ENCODE peak calls at places on chromosome 19, in four cellular contexts. I is HepG2, D is H1, Y is GM12878. H is an unnamed sample. For H3K36me3, the result is how much of the 10 kb centered on the place peaks cover.

GRCh38 chr19:54035215-54036178 is 28.2 kb downstream of the VSTM1 start:
- DNase-seq in Y (no peak), I (no peak), D (no peak), H (peak)

GRCh38 chr19:51709575-51709974 is 14.2 kb downstream of the HAS1 start:
- DNase-seq in D (no peak), I (no peak), Y (no peak), H (no peak)

GRCh38 chr19:51166846-51167490 is 24.9 kb downstream of the SIGLEC7 start:
- DNase-seq in I (no peak), D (no peak), Y (no peak), H (no peak)

GRCh38 chr19:44808463-44809371 is at the start of gene BCAM:
- DNase-seq in I (peak), Y (no peak), D (no peak), H (no peak)

GRCh38 chr19:28898279-28898678 is 314.7 kb downstream of the UQCRFS1 start:
- DNase-seq in I (no peak), Y (no peak), D (no peak), H (no peak)

GRCh38 chr19:35533822-35534521 is 716 bp downstream of the GAPDHS start:
- DNase-seq in Y (no peak), D (no peak), I (peak), H (no peak)

GRCh38 chr19:49427855-49428546 is 2.8 kb downstream of the GFY start:
- DNase-seq in Y (no peak), D (no peak), I (no peak), H (no peak)

GRCh38 chr19:13556552-13556951 is 50.3 kb upstream of the CACNA1A start:
- DNase-seq in I (no peak), Y (no peak), D (no peak), H (no peak)

GRCh38 chr19:49387936-49388372 is at the start of gene KASH5:
- DNase-seq in I (no peak), Y (no peak), D (no peak), H (peak)

GRCh38 chr19:11485245-11485837 is 4.5 kb upstream of the ELAVL3 start:
- DNase-seq in I (no peak), D (no peak), Y (no peak), H (no peak)

GRCh38 chr19:21694171-21694906 is 73.0 kb downstream of the ZNF100 start:
- DNase-seq in D (no peak), I (no peak), Y (no peak), H (no peak)

GRCh38 chr19:55544776-55545439 is 435 bp downstream of the SBK3 start:
- DNase-seq in Y (no peak), I (peak), D (no peak), H (no peak)

GRCh38 chr19:6416658-6417405 is 7.8 kb downstream of the KHSRP start:
- DNase-seq in Y (no peak), D (no peak), I (no peak), H (no peak)

GRCh38 chr19:38721977-38722773 is 22.1 kb downstream of the CAPN12 start:
- DNase-seq in D (no peak), I (peak), Y (no peak), H (no peak)

GRCh38 chr19:10158071-10158470 is 36.7 kb downstream of the DNMT1 start:
- DNase-seq in D (no peak), I (no peak), Y (no peak), H (no peak)

GRCh38 chr19:12880551-12881171 is 588 bp downstream of the DNASE2 start:
- DNase-seq in Y (no peak), D (no peak), I (no peak), H (no peak)

GRCh38 chr19:29587518-29587986 is 18.5 kb upstream of the POP4 start:
- DNase-seq in D (no peak), I (no peak), Y (peak), H (no peak)

GRCh38 chr19:45152504-45153338 is 8.1 kb downstream of the NKPD1 start:
- DNase-seq in I (no peak), Y (no peak), D (no peak), H (no peak)

GRCh38 chr19:3275068-3275582 is 50.7 kb downstream of the CELF5 start:
- DNase-seq in I (peak), Y (no peak), D (peak), H (peak)

GRCh38 chr19:13430790-13431582 is 75.3 kb downstream of the CACNA1A start:
- DNase-seq in I (peak), Y (no peak), D (no peak), H (peak)

GRCh38 chr19:38662508-38663155 is 15.2 kb downstream of the ACTN4 start:
- DNase-seq in Y (no peak), D (no peak), I (no peak), H (no peak)

DNA sequence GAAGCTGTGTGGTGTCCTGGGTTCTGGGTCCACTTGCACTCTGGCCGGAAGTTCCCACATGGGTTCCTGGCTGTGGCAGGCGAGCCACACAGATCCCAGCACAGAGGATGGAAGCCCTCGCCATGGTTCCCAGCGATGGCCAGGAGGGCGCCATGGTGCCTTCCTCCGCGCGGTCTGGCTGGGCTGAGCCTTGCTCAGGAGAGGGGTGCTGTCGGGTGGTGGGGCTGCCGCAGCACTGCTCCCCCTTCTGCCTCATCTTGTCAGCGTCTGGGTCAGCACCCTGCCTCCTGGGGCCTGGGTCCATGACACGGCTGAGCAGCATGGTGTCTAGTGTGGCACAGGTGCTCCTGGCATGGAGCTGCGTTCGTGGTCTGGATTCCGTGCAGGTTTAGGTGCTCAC is 33.5 kb downstream of the DOT1L start:
- DNase-seq in D (no peak), Y (no peak), I (no peak), H (no peak)
- TF ChIP-seq SUZ12 in D (no peak), Y (no peak), I (no peak), H (no peak)

DNA sequence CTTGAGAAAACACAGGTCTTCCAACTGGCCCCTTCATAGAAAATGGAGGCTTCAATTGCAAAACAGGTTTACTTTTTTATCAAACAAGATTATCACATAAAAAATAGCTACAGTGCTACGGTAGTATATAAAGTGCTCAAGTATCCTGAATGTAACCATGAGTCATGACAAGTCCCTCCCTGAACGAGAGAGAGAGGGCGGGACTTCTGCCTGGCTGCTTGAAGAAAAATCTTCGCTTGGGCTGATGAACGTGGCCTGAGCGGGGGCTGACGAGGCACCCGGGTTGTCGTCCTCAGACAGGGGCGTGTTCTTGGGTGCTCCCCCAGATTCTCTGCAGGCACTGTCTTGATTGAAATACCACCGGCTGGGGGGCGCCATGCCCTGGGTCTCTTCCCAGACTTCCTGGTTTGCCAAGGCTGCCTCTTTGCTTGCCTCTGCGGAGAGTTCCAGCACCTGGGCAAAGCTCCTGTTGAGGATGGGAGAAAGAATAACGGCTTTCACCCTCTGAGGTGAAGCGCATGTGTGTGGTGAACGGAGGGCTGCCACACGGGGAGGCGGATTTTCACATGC is 23.2 kb upstream of the CPAMD8 start:
- DNase-seq in Y (no peak), D (no peak), I (no peak), H (no peak)
- H3K36me3 ChIP-seq in Y (under half), D (under half), I (under half), H (half or more)

GRCh38 chr19:1154731-1155351 is 19.2 kb downstream of the SBNO2 start:
- DNase-seq in D (no peak), I (peak), Y (no peak), H (no peak)
- TF ChIP-seq ZNF274 in D (no peak), I (no peak), Y (no peak), H (no peak)

DNA sequence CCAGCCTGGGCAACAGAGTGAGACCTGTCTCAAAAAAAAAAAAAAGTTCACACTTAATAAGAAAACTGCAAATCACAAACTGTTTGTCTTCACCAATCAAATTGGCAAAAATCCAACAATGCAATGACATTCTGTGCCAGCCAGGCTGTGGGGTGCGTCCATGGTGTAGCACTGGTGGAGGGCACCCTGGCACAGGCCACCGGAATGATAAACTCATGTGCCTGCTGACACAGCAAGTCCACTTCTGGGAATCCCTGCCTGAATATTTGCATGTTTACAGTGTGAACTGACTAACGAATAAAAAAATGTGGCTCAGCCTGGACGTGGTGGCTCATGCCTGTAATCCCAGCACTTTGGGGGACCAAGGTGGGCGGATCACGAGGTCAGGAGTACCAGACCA is 1.6 kb upstream of the LRRC25 start:
- DNase-seq in I (no peak), Y (no peak), D (no peak), H (no peak)
- TF ChIP-seq SUZ12 in I (no peak), Y (no peak), D (no peak), H (no peak)

DNA sequence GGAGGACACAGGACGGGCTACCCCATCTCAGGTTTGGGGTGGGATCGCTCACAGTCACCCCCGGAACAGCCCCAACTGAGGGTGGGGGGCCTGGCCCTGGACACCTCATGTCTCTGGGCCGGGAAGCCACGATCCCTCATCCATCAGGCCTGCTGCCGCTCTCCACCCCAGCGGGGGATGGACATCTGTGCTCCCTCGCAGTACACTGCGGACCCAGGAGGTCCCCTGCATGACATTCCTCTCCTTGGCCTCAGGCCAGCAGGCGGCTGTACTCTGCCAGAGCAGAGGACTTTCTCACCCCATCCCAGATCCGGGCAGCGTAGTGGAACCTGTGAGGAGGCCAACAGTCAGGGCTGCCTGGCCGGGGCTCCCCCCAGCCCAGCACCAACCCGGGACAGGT is 15.5 kb downstream of the IRGC start:
- DNase-seq in Y (no peak), D (no peak), I (no peak), H (no peak)
- H3K36me3 ChIP-seq in Y (under half), D (under half), I (under half), H (half or more)

GRCh38 chr19:33055718-33056117 is 9.0 kb downstream of the RHPN2 start:
- DNase-seq in I (no peak), Y (no peak), D (no peak), H (no peak)
- TF ChIP-seq ZNF274 in I (no peak), Y (no peak), D (no peak), H (no peak)

GRCh38 chr19:41533691-41534090 is 42.3 kb upstream of the CEACAM21 start:
- DNase-seq in Y (no peak), I (no peak), D (no peak), H (no peak)

GRCh38 chr19:41530184-41530534 is 45.8 kb upstream of the CEACAM21 start:
- DNase-seq in D (no peak), Y (no peak), I (no peak), H (no peak)

GRCh38 chr19:41532526-41532925 is 43.4 kb upstream of the CEACAM21 start:
- DNase-seq in I (no peak), D (no peak), Y (no peak), H (no peak)

GRCh38 chr19:41530761-41531301 is 45.1 kb upstream of the CEACAM21 start:
- DNase-seq in Y (no peak), D (no peak), I (no peak), H (no peak)

GRCh38 chr19:41531438-41532311 is 44.3 kb upstream of the CEACAM21 start:
- DNase-seq in Y (no peak), I (no peak), D (no peak), H (no peak)
- TF ChIP-seq SUZ12 in Y (no peak), I (no peak), D (no peak), H (no peak)

GRCh38 chr19:7617172-7617571 is 12.2 kb downstream of the XAB2 start:
- DNase-seq in I (no peak), Y (no peak), D (no peak), H (no peak)

GRCh38 chr19:7618771-7619510 is 10.4 kb downstream of the XAB2 start:
- DNase-seq in Y (no peak), D (no peak), I (no peak), H (no peak)

GRCh38 chr19:7619671-7620441 is 9.5 kb downstream of the XAB2 start:
- DNase-seq in D (no peak), Y (no peak), I (no peak), H (no peak)

GRCh38 chr19:7618366-7618765 is 11.0 kb downstream of the XAB2 start:
- DNase-seq in D (no peak), I (peak), Y (no peak), H (no peak)

DNA sequence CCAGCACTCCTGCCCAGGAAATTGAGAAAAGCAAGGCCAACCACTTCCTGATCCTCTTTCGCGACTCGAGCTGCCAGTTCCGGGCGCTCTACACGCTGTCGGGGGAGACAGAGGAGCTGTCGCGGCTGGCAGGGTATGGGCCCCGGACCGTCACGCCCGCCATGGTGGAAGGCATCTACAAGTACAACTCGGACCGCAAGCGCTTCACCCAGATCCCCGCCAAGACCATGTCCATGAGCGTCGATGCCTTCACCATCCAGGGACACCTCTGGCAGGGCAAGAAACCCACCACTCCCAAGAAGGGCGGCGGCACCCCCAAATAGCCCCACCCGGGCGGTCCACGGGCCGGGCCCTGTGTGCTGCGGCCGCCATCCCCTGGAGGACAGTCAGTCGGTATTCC is 11.6 kb downstream of the XAB2 start:
- DNase-seq in Y (no peak), D (no peak), I (no peak), H (no peak)
- H3K36me3 ChIP-seq in Y (under half), D (under half), I (under half), H (half or more)

GRCh38 chr19:47704656-47705055 is 8.6 kb upstream of the EHD2 start:
- DNase-seq in D (no peak), Y (no peak), I (no peak), H (no peak)
- TF ChIP-seq ZNF274 in D (no peak), Y (no peak), I (no peak), H (no peak)

H was measured in NT2/D1.